ENCODE peak calls at places on chromosomes 4 and X, in seven cellular contexts. K is WTC11, J is nephron progenitor cell, W is fibroblast of the aortic adventitia, I is transverse colon, D is progenitor cell of endocrine pancreas, T is tibial nerve. A is an unnamed sample.

GRCh38 chr4:92047209-92047877 is 256.4 kb upstream of the GRID2 start:
- DNase-seq in W (peak), D (no peak), T (no peak), I (no peak), K (no peak), J (no peak), A (peak)

GRCh38 chr4:32689520-32689919 is 1969.4 kb downstream of the PCDH7 start:
- DNase-seq in I (no peak), K (no peak), W (no peak), D (no peak), J (no peak), T (no peak), A (peak)

GRCh38 chrX:113962338-113962737 is 621.5 kb upstream of the HTR2C start:
- DNase-seq in W (no peak), K (no peak), D (no peak), J (no peak), I (no peak), T (no peak), A (no peak)

GRCh38 chr4:131006388-131006787 is 1910.4 kb downstream of the C4orf33 start:
- DNase-seq in J (no peak), I (no peak), W (no peak), T (no peak), D (no peak), K (no peak), A (no peak)

GRCh38 chr4:28211714-28212470 is 1351.3 kb downstream of the STIM2 start:
- DNase-seq in T (no peak), J (no peak), D (no peak), W (no peak), I (no peak), K (no peak), A (no peak)

GRCh38 chr4:145937021-145937861 is 1.4 kb downstream of the ZNF827 start:
- DNase-seq in W (peak), K (peak), D (peak), J (peak), T (peak), I (peak), A (peak)

GRCh38 chr4:148790691-148791090 is 348.5 kb upstream of the NR3C2 start:
- DNase-seq in K (no peak), D (no peak), J (no peak), W (peak), I (no peak), T (no peak), A (peak)

GRCh38 chr4:184282251-184282713 is 64.6 kb upstream of the ENPP6 start:
- DNase-seq in J (no peak), K (peak), D (no peak), W (no peak), I (peak), T (peak), A (no peak)

GRCh38 chr4:84737656-84738055 is 154.7 kb downstream of the CDS1 start:
- DNase-seq in I (no peak), T (no peak), W (no peak), D (no peak), K (no peak), J (no peak), A (no peak)

GRCh38 chr4:47814896-47815295 is 23.0 kb downstream of the CORIN start:
- DNase-seq in W (no peak), I (no peak), D (no peak), K (no peak), J (no peak), T (no peak), A (no peak)

GRCh38 chr4:157706134-157706533 is 466.7 kb downstream of the GASK1B start:
- DNase-seq in K (no peak), I (no peak), W (no peak), D (no peak), J (no peak), T (no peak), A (no peak)

GRCh38 chr4:146834263-146835034 is 111.2 kb downstream of the TTC29 start:
- DNase-seq in K (no peak), I (no peak), D (no peak), W (no peak), J (no peak), T (no peak), A (no peak)

GRCh38 chr4:170940043-170940724 is 850.4 kb upstream of the AADAT start:
- DNase-seq in J (peak), D (no peak), T (no peak), I (no peak), K (no peak), W (no peak), A (no peak)

DNA sequence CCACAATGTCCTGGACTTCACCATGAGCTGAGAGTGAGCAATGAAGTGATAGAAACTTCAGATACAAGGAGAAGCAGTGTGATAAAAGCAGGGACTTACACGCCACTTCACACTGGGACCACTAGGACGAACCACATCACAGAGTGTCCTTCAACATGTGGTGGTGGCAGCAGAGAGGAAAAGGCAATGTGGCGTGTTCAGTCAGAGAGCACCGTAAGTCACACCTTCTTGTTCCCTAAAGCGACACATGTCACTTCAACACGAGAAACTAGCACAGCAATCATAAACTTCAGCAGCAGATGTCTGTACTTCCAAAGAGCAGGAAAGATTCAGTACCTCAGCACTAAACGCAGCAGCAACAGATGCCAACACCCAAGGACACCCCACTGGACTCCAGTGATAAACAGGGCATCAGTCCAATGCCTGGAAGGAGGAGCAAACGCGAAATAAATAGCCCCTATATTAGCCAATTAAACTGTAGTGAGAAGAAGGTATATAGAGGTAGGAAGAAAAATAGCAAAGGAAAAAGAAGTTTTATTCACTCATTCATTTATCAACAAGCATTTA is 96.8 kb downstream of the AREG start:
- DNase-seq in D (no peak), I (no peak), J (no peak), T (no peak), K (no peak), W (no peak), A (no peak)
- TF ChIP-seq CTCF in D (no peak), I (no peak), J (no peak), T (no peak), K (no peak), W (no peak), A (no peak)

DNA sequence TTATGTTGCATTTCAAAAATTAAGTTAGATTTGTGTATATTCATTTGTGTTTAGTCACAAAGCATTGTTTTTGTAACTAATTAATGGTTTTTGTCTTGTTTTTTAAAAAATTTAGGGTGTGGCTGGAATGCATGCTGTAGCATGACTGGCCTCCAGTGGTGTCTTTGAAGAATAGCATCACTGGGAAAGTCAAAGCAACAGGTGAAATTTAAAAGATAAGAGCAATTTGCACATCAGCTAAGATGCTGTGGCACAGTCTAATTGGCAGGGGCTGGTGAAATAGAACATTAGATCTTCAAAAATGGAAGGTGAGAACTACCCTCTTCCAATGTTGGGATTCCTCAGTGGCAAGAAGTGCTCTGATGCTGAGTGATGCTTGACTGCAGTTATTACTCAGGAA is 45.3 kb downstream of the ANK2 start:
- DNase-seq in J (no peak), K (no peak), I (no peak), T (no peak), D (no peak), W (peak), A (peak)
- TF ChIP-seq CTCF in J (peak), K (peak), I (peak), T (peak), D (peak), W (peak), A (peak)

GRCh38 chr4:182074139-182074538 is 169.1 kb upstream of the TENM3 start:
- DNase-seq in K (no peak), I (no peak), T (no peak), D (no peak), J (no peak), W (no peak), A (no peak)
- TF ChIP-seq CTCF in K (no peak), I (no peak), T (no peak), D (no peak), J (no peak), W (no peak), A (no peak)

GRCh38 chr4:3783691-3784306 is 17.6 kb downstream of the ADRA2C start:
- DNase-seq in T (no peak), W (no peak), J (peak), D (no peak), I (no peak), K (peak), A (no peak)
- TF ChIP-seq CTCF in T (no peak), W (peak), J (peak), D (peak), I (no peak), K (peak), A (no peak)

GRCh38 chr4:150799207-150799606 is 215.9 kb downstream of the LRBA start:
- DNase-seq in J (no peak), T (no peak), I (no peak), W (peak), D (no peak), K (no peak), A (no peak)
- TF ChIP-seq CTCF in J (no peak), T (no peak), I (no peak), W (peak), D (peak), K (no peak), A (peak)

DNA sequence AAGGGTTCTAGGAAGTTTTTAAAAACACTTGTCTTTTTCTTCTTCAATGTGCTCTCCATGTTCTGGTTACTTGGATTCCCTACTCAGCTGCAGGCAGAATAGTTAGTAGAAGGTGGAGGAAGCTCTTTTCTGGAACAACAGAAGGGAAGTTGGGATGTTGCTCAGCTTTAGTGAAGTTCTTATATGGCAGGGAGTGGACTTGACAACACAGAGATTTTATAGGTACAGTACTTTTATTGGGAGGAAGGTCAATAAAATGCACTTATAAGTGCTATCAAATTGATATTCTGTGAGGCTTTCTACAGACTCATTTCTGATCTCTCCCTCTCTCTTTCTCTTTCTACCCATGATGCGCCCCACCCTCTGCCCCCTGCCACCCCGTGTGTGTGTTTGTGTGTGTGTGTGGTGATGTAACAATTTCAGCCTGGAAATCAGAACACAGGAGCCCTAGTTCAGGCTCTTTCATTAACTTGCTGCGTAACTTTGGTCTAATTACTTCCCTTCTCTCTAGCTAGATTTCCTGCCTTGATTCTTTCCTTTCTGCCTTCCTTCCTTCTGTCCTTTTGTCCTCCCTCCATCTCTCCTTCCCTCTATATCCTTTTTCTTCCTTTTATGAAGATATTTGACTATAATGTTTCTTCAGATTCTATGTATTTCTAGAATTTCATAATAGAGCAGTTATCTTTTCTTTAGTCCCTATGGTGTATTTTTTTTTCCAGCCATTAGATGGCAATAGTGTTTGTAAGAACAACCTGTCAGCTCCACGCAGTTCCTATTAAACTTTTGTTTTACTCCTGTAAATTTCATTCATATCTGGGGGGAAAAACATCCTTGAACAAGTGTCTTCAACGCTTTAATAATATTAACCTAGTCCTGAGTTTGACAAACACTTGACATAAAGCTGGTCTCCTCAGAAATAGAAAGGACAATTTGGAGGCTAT is 37.1 kb downstream of the HEPH start:
- DNase-seq in I (peak), J (no peak), D (no peak), K (no peak), T (no peak), W (peak), A (peak)
- TF ChIP-seq CTCF in I (peak), J (no peak), D (peak), K (no peak), T (peak), W (peak), A (peak)